ENCODE peak calls at places on chromosome 1, in seven cellular contexts. R is cardiac fibroblast; Y is GM04504; P is activated CD4-positive, CD25-positive, alpha-beta regulatory T cell; W is NCI-H146; J is nucleus accumbens; U is HTR-8/SVneo. E is an unnamed sample.

GRCh38 chr1:18010408-18010807 is 97.2 kb upstream of the IGSF21 start:
- DNase-seq in R (no peak), Y (no peak), P (no peak), W (no peak), J (no peak), U (no peak), E (no peak)

GRCh38 chr1:214899908-214900470 is 182.5 kb upstream of the KCNK2 start:
- DNase-seq in R (peak; percentile 6), Y (peak; percentile 46), P (no peak), W (no peak), J (no peak), U (no peak), E (no peak)

GRCh38 chr1:96464991-96465875 is 256.4 kb upstream of the PTBP2 start:
- DNase-seq in R (peak; percentile 40), Y (no peak), P (no peak), W (no peak), J (no peak), U (no peak), E (peak; percentile 48)

GRCh38 chr1:104467590-104467989 is 717.9 kb downstream of the AMY1C start:
- DNase-seq in R (no peak), Y (no peak), P (no peak), W (no peak), J (no peak), U (no peak), E (no peak)

GRCh38 chr1:245599413-245600174 is 444.8 kb downstream of the KIF26B start:
- DNase-seq in R (peak; percentile 91), Y (peak; percentile 88), P (no peak), W (no peak), J (no peak), U (no peak), E (peak; percentile 91)

GRCh38 chr1:235327559-235328270 is at the start of gene ARID4B:
- DNase-seq in R (no peak), Y (no peak), P (peak; percentile 78), W (peak; percentile 71), J (no peak), U (no peak), E (no peak)

GRCh38 chr1:30001011-30001410 is 722.4 kb downstream of the MATN1 start:
- DNase-seq in R (no peak), Y (no peak), P (no peak), W (no peak), J (no peak), U (no peak), E (no peak)

GRCh38 chr1:163922743-163923186 is 601.0 kb downstream of the NUF2 start:
- DNase-seq in R (peak; percentile 12), Y (no peak), P (no peak), W (peak; percentile 5), J (no peak), U (no peak), E (no peak)

GRCh38 chr1:235417101-235417697 is 50.0 kb downstream of the TBCE start:
- DNase-seq in R (peak; percentile 90), Y (peak; percentile 67), P (no peak), W (peak; percentile 20), J (peak; percentile 44), U (peak; percentile 81), E (peak; percentile 59)

GRCh38 chr1:224543453-224543852 is 72.7 kb upstream of the CNIH3 start:
- DNase-seq in R (no peak), Y (no peak), P (no peak), W (no peak), J (no peak), U (no peak), E (no peak)

GRCh38 chr1:157785241-157785640 is 8.3 kb upstream of the FCRL2 start:
- DNase-seq in R (no peak), Y (no peak), P (no peak), W (no peak), J (no peak), U (no peak), E (no peak)